ENCODE peak calls at places on chromosomes 3 and 15, in six cellular contexts. I is transverse colon, D is NB4, P is endothelial cell of umbilical vein, M is breast epithelium, C is HCT116. Z is an unnamed sample.

GRCh38 chr3:112128843-112129727 is 4.0 kb downstream of the GCSAM start:
- DNase-seq in I (no peak), D (no peak), P (no peak), M (no peak), C (no peak), Z (no peak)

GRCh38 chr3:71022552-71023335 is 560.8 kb downstream of the FOXP1 start:
- DNase-seq in I (no peak), D (no peak), P (peak; percentile 52), M (no peak), C (no peak), Z (peak; percentile 5)

GRCh38 chr15:74788716-74789151 is 6.9 kb downstream of the CSK start:
- DNase-seq in I (peak; percentile 61), D (peak; percentile 77), P (no peak), M (no peak), C (no peak), Z (no peak)

GRCh38 chr3:45026038-45026437 is at the start of gene CLEC3B:
- DNase-seq in I (peak; percentile 33), D (no peak), P (peak; percentile 72), M (no peak), C (no peak), Z (no peak)

GRCh38 chr3:40299721-40300335 is 9.7 kb upstream of the EIF1B start:
- DNase-seq in I (no peak), D (peak; percentile 90), P (peak; percentile 58), M (no peak), C (no peak), Z (no peak)

GRCh38 chr15:72338148-72338547 is 18.2 kb upstream of the CELF6 start:
- DNase-seq in I (no peak), D (no peak), P (no peak), M (no peak), C (no peak), Z (no peak)

GRCh38 chr3:24591661-24592555 is 97.3 kb upstream of the THRB start:
- DNase-seq in I (no peak), D (no peak), P (no peak), M (no peak), C (no peak), Z (no peak)

GRCh38 chr3:150344079-150344478 is 64.0 kb upstream of the TSC22D2 start:
- DNase-seq in I (no peak), D (no peak), P (no peak), M (no peak), C (no peak), Z (no peak)

GRCh38 chr15:92882697-92883642 is 17.2 kb upstream of the CHD2 start:
- DNase-seq in I (no peak), D (peak; percentile 49), P (no peak), M (no peak), C (no peak), Z (no peak)

GRCh38 chr3:167694121-167694520 is 40.4 kb upstream of the WDR49 start:
- DNase-seq in I (no peak), D (no peak), P (no peak), M (no peak), C (no peak), Z (no peak)

GRCh38 chr3:142501004-142501926 is 53.4 kb upstream of the XRN1 start:
- DNase-seq in I (no peak), D (no peak), P (peak; percentile 72), M (no peak), C (no peak), Z (peak; percentile 25)

GRCh38 chr3:188283347-188283746 is 129.4 kb downstream of the LPP start:
- DNase-seq in I (no peak), D (peak; percentile 11), P (no peak), M (no peak), C (no peak), Z (no peak)

GRCh38 chr15:75531041-75531450 is 48.1 kb downstream of the PTPN9 start:
- DNase-seq in I (peak; percentile 22), D (no peak), P (no peak), M (peak; percentile 69), C (no peak), Z (no peak)

GRCh38 chr3:1442271-1442670 is 349.4 kb downstream of the CNTN6 start:
- DNase-seq in I (no peak), D (no peak), P (no peak), M (no peak), C (no peak), Z (no peak)

GRCh38 chr3:77690284-77690869 is 650.5 kb downstream of the ROBO2 start:
- DNase-seq in I (no peak), D (no peak), P (no peak), M (no peak), C (no peak), Z (no peak)

GRCh38 chr3:55190296-55190695 is 262.4 kb upstream of the LRTM1 start:
- DNase-seq in I (no peak), D (no peak), P (no peak), M (no peak), C (no peak), Z (no peak)

GRCh38 chr3:28139288-28139687 is 102.1 kb upstream of the CMC1 start:
- DNase-seq in I (no peak), D (no peak), P (no peak), M (no peak), C (no peak), Z (no peak)

GRCh38 chr15:62719316-62719715 is 323.2 kb upstream of the TPM1 start:
- DNase-seq in I (no peak), D (no peak), P (no peak), M (no peak), C (no peak), Z (no peak)

GRCh38 chr3:67048067-67048715 is 50.1 kb downstream of the KBTBD8 start:
- DNase-seq in I (no peak), D (peak; percentile 7), P (no peak), M (no peak), C (no peak), Z (no peak)

GRCh38 chr3:128591728-128592426 is 58.7 kb downstream of the RPN1 start:
- DNase-seq in I (no peak), D (peak; percentile 93), P (no peak), M (no peak), C (no peak), Z (no peak)

GRCh38 chr15:40328711-40329240 is 5.3 kb downstream of the INAFM2 start:
- DNase-seq in I (no peak), D (no peak), P (peak; percentile 12), M (no peak), C (no peak), Z (no peak)

GRCh38 chr3:123635717-123636116 is 50.9 kb upstream of the HACD2 start:
- DNase-seq in I (no peak), D (no peak), P (no peak), M (no peak), C (no peak), Z (no peak)

GRCh38 chr3:197125601-197126000 is 96.0 kb upstream of the MELTF start:
- DNase-seq in I (no peak), D (peak; percentile 34), P (no peak), M (no peak), C (no peak), Z (peak; percentile 11)

GRCh38 chr3:29976871-29977270 is 629.5 kb upstream of the TGFBR2 start:
- DNase-seq in I (no peak), D (no peak), P (peak; percentile 59), M (no peak), C (no peak), Z (no peak)

GRCh38 chr15:64314456-64314855 is 41.5 kb downstream of the CSNK1G1 start:
- DNase-seq in I (no peak), D (no peak), P (no peak), M (no peak), C (no peak), Z (no peak)

GRCh38 chr3:134250717-134251220 is at the start of gene RYK:
- DNase-seq in I (peak; percentile 86), D (peak; percentile 89), P (peak; percentile 77), M (peak; percentile 76), C (peak; percentile 67), Z (peak; percentile 81)
- TF ChIP-seq POLR2A in I (peak; percentile 50), D (peak; percentile 79), P (peak; percentile 65), M (peak; percentile 43), C (peak; percentile 77), Z (peak; percentile 63)

GRCh38 chr3:9932843-9933560 is 632 bp upstream of the CRELD1 start:
- DNase-seq in I (peak; percentile 89), D (peak; percentile 94), P (peak; percentile 84), M (peak; percentile 85), C (peak; percentile 43), Z (peak; percentile 86)
- TF ChIP-seq POLR2A in I (no peak), D (peak; percentile 54), P (no peak), M (no peak), C (no peak), Z (peak; percentile 30)

GRCh38 chr15:51193979-51194378 is 99.3 kb upstream of the TNFAIP8L3 start:
- DNase-seq in I (no peak), D (no peak), P (no peak), M (no peak), C (no peak), Z (no peak)

GRCh38 chr15:51193526-51193925 is 98.8 kb upstream of the TNFAIP8L3 start:
- DNase-seq in I (no peak), D (no peak), P (no peak), M (no peak), C (no peak), Z (no peak)

GRCh38 chr15:51191072-51191665 is 96.5 kb upstream of the TNFAIP8L3 start:
- DNase-seq in I (no peak), D (no peak), P (peak; percentile 28), M (no peak), C (no peak), Z (no peak)

GRCh38 chr15:51191766-51192165 is 97.1 kb upstream of the TNFAIP8L3 start:
- DNase-seq in I (no peak), D (no peak), P (no peak), M (no peak), C (no peak), Z (no peak)

DNA sequence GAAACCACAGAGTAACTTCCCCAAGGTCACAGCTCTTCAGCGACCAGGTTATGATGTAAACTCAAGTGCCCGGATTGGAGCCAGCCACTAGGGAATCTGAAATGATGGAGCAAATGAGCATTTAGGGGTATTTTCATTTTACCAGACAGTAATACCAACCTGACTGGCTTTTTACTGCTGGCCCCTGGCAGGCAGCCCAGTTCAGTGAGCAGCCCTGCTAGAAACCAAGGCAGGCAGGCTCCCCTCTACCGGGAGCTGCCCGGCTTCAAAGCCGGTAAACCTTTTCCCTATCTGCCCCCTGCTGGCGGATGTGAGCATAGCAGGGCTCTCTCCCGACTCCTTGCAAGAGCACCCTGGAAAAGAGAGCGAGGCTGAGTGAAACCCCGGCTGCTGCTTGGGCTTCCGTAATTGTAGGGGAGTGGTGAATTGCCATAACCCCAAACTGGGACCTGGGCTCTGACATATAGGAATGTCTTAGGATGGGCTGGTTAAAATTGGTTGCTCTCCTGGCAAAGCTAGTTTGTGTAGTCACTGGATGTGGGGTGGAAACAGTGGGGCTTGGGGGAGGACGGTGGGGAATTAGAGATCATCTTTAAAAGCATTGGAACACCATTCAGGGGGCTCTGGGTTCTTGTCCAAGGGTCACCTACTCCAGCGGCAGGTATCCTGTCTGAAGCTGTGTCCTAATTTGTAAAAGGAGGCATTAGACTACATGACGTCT is 98.0 kb upstream of the TNFAIP8L3 start:
- DNase-seq in I (peak; percentile 91), D (peak; percentile 85), P (peak; percentile 85), M (peak; percentile 83), C (peak; percentile 61), Z (peak; percentile 51)
- TF ChIP-seq POLR2A in I (no peak), D (no peak), P (no peak), M (no peak), C (no peak), Z (no peak)

DNA sequence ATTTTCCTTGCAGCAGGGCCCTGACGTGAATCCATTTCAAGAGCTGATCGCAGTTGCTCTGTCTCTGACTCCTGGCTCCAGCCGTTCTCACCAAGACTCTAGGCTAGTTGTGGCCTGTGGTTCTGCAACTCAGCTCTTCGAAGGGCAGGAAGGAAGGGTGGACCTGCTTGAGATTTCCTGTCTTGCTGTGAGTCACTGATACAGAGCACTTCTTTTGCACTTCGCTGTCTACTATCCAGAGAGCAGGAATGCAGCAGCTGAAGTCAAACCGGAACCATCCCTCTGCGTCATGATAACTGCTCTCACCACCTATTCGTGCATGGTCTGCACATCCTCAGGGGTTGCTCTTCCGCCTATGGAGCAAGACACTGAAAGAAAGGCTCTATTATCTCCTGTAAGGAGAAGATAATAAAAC is 59.7 kb downstream of the RAP2B start:
- DNase-seq in I (peak; percentile 49), D (peak; percentile 99), P (peak; percentile 95), M (no peak), C (no peak), Z (peak; percentile 71)
- TF ChIP-seq POLR2A in I (peak; percentile 36), D (peak; percentile 36), P (peak; percentile 91), M (no peak), C (no peak), Z (peak; percentile 38)

Z was measured in H54.